ENCODE peak calls at places on chromosomes 5 and 9, in eight cellular contexts. One of them, this sample, is unnamed.

GRCh38 chr5:73726071-73726470 is 100.1 kb downstream of the ARHGEF28 start:
- DNase-seq in AG09309: no peak
- DNase-seq in NCI-H2029 treated with DMSO at 0.1 percent for 48 hours: no peak
- DNase-seq in erythroblast: no peak
- DNase-seq in GM10248: no peak
- DNase-seq in Right ventricle myocardium superior: no peak
- DNase-seq in thyroid gland: no peak
- DNase-seq in OCI-M1: no peak
- DNase-seq in this sample: no peak

GRCh38 chr5:175464414-175465233 is 13.7 kb upstream of the SFXN1 start:
- DNase-seq in AG09309: no peak
- DNase-seq in NCI-H2029 treated with DMSO at 0.1 percent for 48 hours: peak
- DNase-seq in erythroblast: peak
- DNase-seq in GM10248: peak
- DNase-seq in Right ventricle myocardium superior: no peak
- DNase-seq in thyroid gland: peak
- DNase-seq in OCI-M1: peak
- DNase-seq in this sample: no peak

GRCh38 chr5:51691538-51691937 is 308.3 kb downstream of the ISL1 start:
- DNase-seq in AG09309: no peak
- DNase-seq in NCI-H2029 treated with DMSO at 0.1 percent for 48 hours: no peak
- DNase-seq in erythroblast: no peak
- DNase-seq in GM10248: no peak
- DNase-seq in Right ventricle myocardium superior: no peak
- DNase-seq in thyroid gland: no peak
- DNase-seq in OCI-M1: no peak
- DNase-seq in this sample: no peak

GRCh38 chr5:5497132-5497748 is 74.8 kb downstream of the ICE1 start:
- DNase-seq in AG09309: no peak
- DNase-seq in NCI-H2029 treated with DMSO at 0.1 percent for 48 hours: peak
- DNase-seq in erythroblast: peak
- DNase-seq in GM10248: peak
- DNase-seq in Right ventricle myocardium superior: peak
- DNase-seq in thyroid gland: peak
- DNase-seq in OCI-M1: peak
- DNase-seq in this sample: peak

GRCh38 chr5:137365126-137365865 is 133.8 kb downstream of the SPOCK1 start:
- DNase-seq in AG09309: no peak
- DNase-seq in NCI-H2029 treated with DMSO at 0.1 percent for 48 hours: no peak
- DNase-seq in erythroblast: no peak
- DNase-seq in GM10248: no peak
- DNase-seq in Right ventricle myocardium superior: no peak
- DNase-seq in thyroid gland: no peak
- DNase-seq in OCI-M1: no peak
- DNase-seq in this sample: no peak

GRCh38 chr5:55187370-55187769 is 14.4 kb upstream of the CDC20B start:
- DNase-seq in AG09309: no peak
- DNase-seq in NCI-H2029 treated with DMSO at 0.1 percent for 48 hours: peak
- DNase-seq in erythroblast: peak
- DNase-seq in GM10248: no peak
- DNase-seq in Right ventricle myocardium superior: no peak
- DNase-seq in thyroid gland: no peak
- DNase-seq in OCI-M1: peak
- DNase-seq in this sample: no peak

GRCh38 chr5:149228610-149229297 is 42.9 kb upstream of the AFAP1L1 start:
- DNase-seq in AG09309: peak
- DNase-seq in NCI-H2029 treated with DMSO at 0.1 percent for 48 hours: no peak
- DNase-seq in erythroblast: peak
- DNase-seq in GM10248: no peak
- DNase-seq in Right ventricle myocardium superior: no peak
- DNase-seq in thyroid gland: peak
- DNase-seq in OCI-M1: peak
- DNase-seq in this sample: peak

GRCh38 chr9:114048533-114049452 is 29.3 kb downstream of the AMBP start:
- DNase-seq in AG09309: no peak
- DNase-seq in NCI-H2029 treated with DMSO at 0.1 percent for 48 hours: no peak
- DNase-seq in erythroblast: no peak
- DNase-seq in GM10248: no peak
- DNase-seq in Right ventricle myocardium superior: no peak
- DNase-seq in thyroid gland: no peak
- DNase-seq in OCI-M1: no peak
- DNase-seq in this sample: no peak

GRCh38 chr5:65203746-65204145 is 278.0 kb downstream of the ADAMTS6 start:
- DNase-seq in AG09309: peak
- DNase-seq in NCI-H2029 treated with DMSO at 0.1 percent for 48 hours: no peak
- DNase-seq in erythroblast: no peak
- DNase-seq in GM10248: no peak
- DNase-seq in Right ventricle myocardium superior: no peak
- DNase-seq in thyroid gland: no peak
- DNase-seq in OCI-M1: no peak
- DNase-seq in this sample: peak

GRCh38 chr9:83166369-83166768 is 103.4 kb upstream of the RASEF start:
- DNase-seq in AG09309: no peak
- DNase-seq in NCI-H2029 treated with DMSO at 0.1 percent for 48 hours: peak
- DNase-seq in erythroblast: no peak
- DNase-seq in GM10248: no peak
- DNase-seq in Right ventricle myocardium superior: no peak
- DNase-seq in thyroid gland: peak
- DNase-seq in OCI-M1: peak
- DNase-seq in this sample: no peak

GRCh38 chr9:120348951-120349429 is 231.0 kb downstream of the CDK5RAP2 start:
- DNase-seq in AG09309: no peak
- DNase-seq in NCI-H2029 treated with DMSO at 0.1 percent for 48 hours: peak
- DNase-seq in erythroblast: peak
- DNase-seq in GM10248: peak
- DNase-seq in Right ventricle myocardium superior: no peak
- DNase-seq in thyroid gland: peak
- DNase-seq in OCI-M1: peak
- DNase-seq in this sample: no peak

GRCh38 chr9:109001275-109001676 is 12.0 kb downstream of the CTNNAL1 start:
- DNase-seq in AG09309: peak
- DNase-seq in NCI-H2029 treated with DMSO at 0.1 percent for 48 hours: no peak
- DNase-seq in erythroblast: no peak
- DNase-seq in GM10248: no peak
- DNase-seq in Right ventricle myocardium superior: no peak
- DNase-seq in thyroid gland: no peak
- DNase-seq in OCI-M1: no peak
- DNase-seq in this sample: peak

GRCh38 chr9:16654727-16655126 is 215.7 kb downstream of the BNC2 start:
- DNase-seq in AG09309: no peak
- DNase-seq in NCI-H2029 treated with DMSO at 0.1 percent for 48 hours: no peak
- DNase-seq in erythroblast: no peak
- DNase-seq in GM10248: no peak
- DNase-seq in Right ventricle myocardium superior: no peak
- DNase-seq in thyroid gland: no peak
- DNase-seq in OCI-M1: no peak
- DNase-seq in this sample: no peak

GRCh38 chr5:13957032-13957645 is 12.7 kb upstream of the DNAH5 start:
- DNase-seq in AG09309: peak
- DNase-seq in NCI-H2029 treated with DMSO at 0.1 percent for 48 hours: peak
- DNase-seq in erythroblast: peak
- DNase-seq in GM10248: peak
- DNase-seq in Right ventricle myocardium superior: no peak
- DNase-seq in thyroid gland: no peak
- DNase-seq in OCI-M1: peak
- DNase-seq in this sample: peak

GRCh38 chr5:643811-644271 is 31.7 kb downstream of the CEP72 start:
- DNase-seq in AG09309: no peak
- DNase-seq in NCI-H2029 treated with DMSO at 0.1 percent for 48 hours: no peak
- DNase-seq in erythroblast: no peak
- DNase-seq in GM10248: peak
- DNase-seq in Right ventricle myocardium superior: no peak
- DNase-seq in thyroid gland: no peak
- DNase-seq in OCI-M1: no peak
- DNase-seq in this sample: peak

GRCh38 chr9:127199001-127199791 is 65.4 kb upstream of the GARNL3 start:
- DNase-seq in AG09309: peak
- DNase-seq in NCI-H2029 treated with DMSO at 0.1 percent for 48 hours: peak
- DNase-seq in erythroblast: peak
- DNase-seq in GM10248: peak
- DNase-seq in Right ventricle myocardium superior: peak
- DNase-seq in thyroid gland: peak
- DNase-seq in OCI-M1: peak
- DNase-seq in this sample: peak

GRCh38 chr5:109656829-109657228 is 32.9 kb upstream of the MAN2A1 start:
- DNase-seq in AG09309: peak
- DNase-seq in NCI-H2029 treated with DMSO at 0.1 percent for 48 hours: no peak
- DNase-seq in erythroblast: peak
- DNase-seq in GM10248: no peak
- DNase-seq in Right ventricle myocardium superior: peak
- DNase-seq in thyroid gland: peak
- DNase-seq in OCI-M1: peak
- DNase-seq in this sample: peak

GRCh38 chr5:52915176-52915875 is 73.8 kb upstream of the ITGA2 start:
- DNase-seq in AG09309: peak
- DNase-seq in NCI-H2029 treated with DMSO at 0.1 percent for 48 hours: peak
- DNase-seq in erythroblast: peak
- DNase-seq in GM10248: peak
- DNase-seq in Right ventricle myocardium superior: peak
- DNase-seq in thyroid gland: peak
- DNase-seq in OCI-M1: peak
- DNase-seq in this sample: peak

GRCh38 chr9:26158631-26159150 is 480.4 kb upstream of the TUSC1 start:
- DNase-seq in AG09309: no peak
- DNase-seq in NCI-H2029 treated with DMSO at 0.1 percent for 48 hours: no peak
- DNase-seq in erythroblast: no peak
- DNase-seq in GM10248: no peak
- DNase-seq in Right ventricle myocardium superior: no peak
- DNase-seq in thyroid gland: no peak
- DNase-seq in OCI-M1: peak
- DNase-seq in this sample: no peak

GRCh38 chr9:114078021-114078780 is at the start of gene AMBP:
- DNase-seq in AG09309: no peak
- DNase-seq in NCI-H2029 treated with DMSO at 0.1 percent for 48 hours: no peak
- DNase-seq in erythroblast: peak
- DNase-seq in GM10248: no peak
- DNase-seq in Right ventricle myocardium superior: no peak
- DNase-seq in thyroid gland: no peak
- DNase-seq in OCI-M1: no peak
- DNase-seq in this sample: no peak